ENCODE peak calls at places on chromosomes 5 and 9, in ten cellular contexts. One of them, this sample, is unnamed.

GRCh38 chr9:22395585-22396205 is 50.9 kb upstream of the DMRTA1 start:
- DNase-seq in bronchial epithelial cell: peak; percentile 80
- DNase-seq in Caco-2: no peak
- DNase-seq in heart left ventricle: no peak
- DNase-seq in AG09309: no peak
- DNase-seq in type B pancreatic cell: no peak
- DNase-seq in GM23338: no peak
- DNase-seq in ovary: no peak
- DNase-seq in activated CD8-positive, alpha-beta T cell treated with anti-CD3 and anti-CD28 coated beads for 36 hours: no peak
- DNase-seq in neural crest cell: no peak
- DNase-seq in this sample: no peak

GRCh38 chr9:100426532-100427365 is at the start of gene MSANTD3:
- DNase-seq in bronchial epithelial cell: peak; percentile 87
- DNase-seq in Caco-2: peak; percentile 84
- DNase-seq in heart left ventricle: peak; percentile 85
- DNase-seq in AG09309: no peak
- DNase-seq in type B pancreatic cell: peak; percentile 76
- DNase-seq in GM23338: peak; percentile 76
- DNase-seq in ovary: peak; percentile 77
- DNase-seq in activated CD8-positive, alpha-beta T cell treated with anti-CD3 and anti-CD28 coated beads for 36 hours: peak; percentile 57
- DNase-seq in neural crest cell: peak; percentile 48
- DNase-seq in this sample: peak; percentile 58

GRCh38 chr9:34551751-34552605 is 29.2 kb upstream of the ENHO start:
- DNase-seq in bronchial epithelial cell: no peak
- DNase-seq in Caco-2: no peak
- DNase-seq in heart left ventricle: no peak
- DNase-seq in AG09309: no peak
- DNase-seq in type B pancreatic cell: no peak
- DNase-seq in GM23338: no peak
- DNase-seq in ovary: no peak
- DNase-seq in activated CD8-positive, alpha-beta T cell treated with anti-CD3 and anti-CD28 coated beads for 36 hours: no peak
- DNase-seq in neural crest cell: no peak
- DNase-seq in this sample: no peak

GRCh38 chr5:54838843-54839242 is 146.6 kb downstream of the ESM1 start:
- DNase-seq in bronchial epithelial cell: no peak
- DNase-seq in Caco-2: no peak
- DNase-seq in heart left ventricle: no peak
- DNase-seq in AG09309: no peak
- DNase-seq in type B pancreatic cell: no peak
- DNase-seq in GM23338: no peak
- DNase-seq in ovary: no peak
- DNase-seq in activated CD8-positive, alpha-beta T cell treated with anti-CD3 and anti-CD28 coated beads for 36 hours: no peak
- DNase-seq in neural crest cell: no peak
- DNase-seq in this sample: no peak

GRCh38 chr9:19720374-19720773 is 68.5 kb downstream of the SLC24A2 start:
- DNase-seq in bronchial epithelial cell: peak; percentile 37
- DNase-seq in Caco-2: peak; percentile 35
- DNase-seq in heart left ventricle: no peak
- DNase-seq in AG09309: no peak
- DNase-seq in type B pancreatic cell: no peak
- DNase-seq in GM23338: peak; percentile 82
- DNase-seq in ovary: no peak
- DNase-seq in activated CD8-positive, alpha-beta T cell treated with anti-CD3 and anti-CD28 coated beads for 36 hours: no peak
- DNase-seq in neural crest cell: peak; percentile 35
- DNase-seq in this sample: peak; percentile 5

GRCh38 chr5:10393491-10393890 is 40.0 kb downstream of the MARCHF6 start:
- DNase-seq in bronchial epithelial cell: no peak
- DNase-seq in Caco-2: no peak
- DNase-seq in heart left ventricle: no peak
- DNase-seq in AG09309: peak; percentile 48
- DNase-seq in type B pancreatic cell: no peak
- DNase-seq in GM23338: no peak
- DNase-seq in ovary: no peak
- DNase-seq in activated CD8-positive, alpha-beta T cell treated with anti-CD3 and anti-CD28 coated beads for 36 hours: no peak
- DNase-seq in neural crest cell: no peak
- DNase-seq in this sample: no peak

GRCh38 chr5:143349127-143349526 is 54.4 kb downstream of the NR3C1 start:
- DNase-seq in bronchial epithelial cell: peak; percentile 43
- DNase-seq in Caco-2: no peak
- DNase-seq in heart left ventricle: no peak
- DNase-seq in AG09309: no peak
- DNase-seq in type B pancreatic cell: no peak
- DNase-seq in GM23338: no peak
- DNase-seq in ovary: no peak
- DNase-seq in activated CD8-positive, alpha-beta T cell treated with anti-CD3 and anti-CD28 coated beads for 36 hours: no peak
- DNase-seq in neural crest cell: no peak
- DNase-seq in this sample: no peak

GRCh38 chr9:35760651-35761050 is 6.6 kb upstream of the MSMP start:
- DNase-seq in bronchial epithelial cell: peak; percentile 36
- DNase-seq in Caco-2: no peak
- DNase-seq in heart left ventricle: no peak
- DNase-seq in AG09309: no peak
- DNase-seq in type B pancreatic cell: no peak
- DNase-seq in GM23338: no peak
- DNase-seq in ovary: no peak
- DNase-seq in activated CD8-positive, alpha-beta T cell treated with anti-CD3 and anti-CD28 coated beads for 36 hours: no peak
- DNase-seq in neural crest cell: no peak
- DNase-seq in this sample: peak; percentile 72

GRCh38 chr5:81315830-81316229 is 14.4 kb downstream of the ZCCHC9 start:
- DNase-seq in bronchial epithelial cell: no peak
- DNase-seq in Caco-2: no peak
- DNase-seq in heart left ventricle: no peak
- DNase-seq in AG09309: no peak
- DNase-seq in type B pancreatic cell: no peak
- DNase-seq in GM23338: no peak
- DNase-seq in ovary: no peak
- DNase-seq in activated CD8-positive, alpha-beta T cell treated with anti-CD3 and anti-CD28 coated beads for 36 hours: no peak
- DNase-seq in neural crest cell: no peak
- DNase-seq in this sample: no peak

GRCh38 chr9:126151671-126152050 is 175.0 kb upstream of the MVB12B start:
- DNase-seq in bronchial epithelial cell: peak; percentile 42
- DNase-seq in Caco-2: no peak
- DNase-seq in heart left ventricle: no peak
- DNase-seq in AG09309: no peak
- DNase-seq in type B pancreatic cell: no peak
- DNase-seq in GM23338: no peak
- DNase-seq in ovary: peak; percentile 12
- DNase-seq in activated CD8-positive, alpha-beta T cell treated with anti-CD3 and anti-CD28 coated beads for 36 hours: no peak
- DNase-seq in neural crest cell: no peak
- DNase-seq in this sample: peak; percentile 14

GRCh38 chr9:130530932-130531331 is 48.4 kb upstream of the FUBP3 start:
- DNase-seq in bronchial epithelial cell: peak; percentile 74
- DNase-seq in Caco-2: no peak
- DNase-seq in heart left ventricle: peak; percentile 75
- DNase-seq in AG09309: no peak
- DNase-seq in type B pancreatic cell: no peak
- DNase-seq in GM23338: no peak
- DNase-seq in ovary: no peak
- DNase-seq in activated CD8-positive, alpha-beta T cell treated with anti-CD3 and anti-CD28 coated beads for 36 hours: no peak
- DNase-seq in neural crest cell: no peak
- DNase-seq in this sample: no peak

GRCh38 chr5:149455889-149456409 is 76.9 kb upstream of the IL17B start:
- DNase-seq in bronchial epithelial cell: peak; percentile 50
- DNase-seq in Caco-2: no peak
- DNase-seq in heart left ventricle: peak; percentile 78
- DNase-seq in AG09309: no peak
- DNase-seq in type B pancreatic cell: no peak
- DNase-seq in GM23338: no peak
- DNase-seq in ovary: peak; percentile 66
- DNase-seq in activated CD8-positive, alpha-beta T cell treated with anti-CD3 and anti-CD28 coated beads for 36 hours: no peak
- DNase-seq in neural crest cell: no peak
- DNase-seq in this sample: no peak

DNA sequence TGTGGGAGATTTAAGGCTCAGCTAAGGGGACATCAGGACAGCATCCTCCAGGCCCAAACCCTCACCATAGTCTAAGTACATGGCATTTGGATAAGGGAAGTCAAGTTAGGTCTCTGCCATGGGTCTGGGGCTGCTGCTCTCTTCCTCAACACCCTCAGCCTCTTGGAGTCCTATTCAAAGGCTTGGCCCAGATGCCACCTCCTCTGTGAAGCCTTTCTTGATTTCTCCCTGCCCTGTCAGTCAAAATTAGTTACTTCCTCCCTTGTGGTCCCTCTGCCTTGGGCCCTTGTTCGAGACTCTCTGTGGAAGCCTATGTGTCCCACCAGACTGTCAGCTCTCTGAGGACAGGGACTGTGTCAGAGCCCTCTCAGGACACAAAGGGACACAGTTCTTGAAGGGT is 17.7 kb upstream of the DAB2IP start:
- DNase-seq in bronchial epithelial cell: no peak
- DNase-seq in Caco-2: no peak
- DNase-seq in heart left ventricle: no peak
- DNase-seq in AG09309: no peak
- DNase-seq in type B pancreatic cell: no peak
- DNase-seq in GM23338: no peak
- DNase-seq in ovary: no peak
- DNase-seq in activated CD8-positive, alpha-beta T cell treated with anti-CD3 and anti-CD28 coated beads for 36 hours: no peak
- DNase-seq in neural crest cell: no peak
- DNase-seq in this sample: no peak
- TF ChIP-seq CTCF in bronchial epithelial cell: no peak
- TF ChIP-seq CTCF in Caco-2: no peak
- TF ChIP-seq CTCF in heart left ventricle: no peak
- TF ChIP-seq CTCF in AG09309: no peak
- TF ChIP-seq CTCF in type B pancreatic cell: no peak
- TF ChIP-seq CTCF in GM23338: no peak
- TF ChIP-seq CTCF in ovary: no peak
- TF ChIP-seq CTCF in activated CD8-positive, alpha-beta T cell treated with anti-CD3 and anti-CD28 coated beads for 36 hours: no peak
- TF ChIP-seq CTCF in neural crest cell: no peak
- TF ChIP-seq CTCF in this sample: no peak

DNA sequence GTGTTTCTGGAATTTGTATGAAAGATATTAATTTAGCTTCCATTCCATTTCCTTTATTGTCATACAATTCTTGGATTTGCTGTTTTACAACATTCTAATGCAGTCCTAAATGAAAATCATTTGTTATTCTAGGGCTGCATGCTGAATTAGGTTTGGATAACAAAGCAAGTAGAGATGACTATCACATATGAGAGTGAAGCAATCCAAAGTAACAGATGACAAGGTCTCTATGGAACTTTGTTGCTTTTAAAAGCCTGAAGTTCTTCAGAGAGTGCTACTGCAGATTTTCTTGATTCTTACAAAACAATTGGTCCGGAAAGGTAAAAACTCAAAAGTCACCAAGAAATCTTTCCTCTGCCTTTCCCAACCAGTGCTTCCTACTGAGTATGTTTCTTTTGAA is 56.9 kb upstream of the VCAN start:
- DNase-seq in bronchial epithelial cell: no peak
- DNase-seq in Caco-2: no peak
- DNase-seq in heart left ventricle: no peak
- DNase-seq in AG09309: no peak
- DNase-seq in type B pancreatic cell: no peak
- DNase-seq in GM23338: no peak
- DNase-seq in ovary: no peak
- DNase-seq in activated CD8-positive, alpha-beta T cell treated with anti-CD3 and anti-CD28 coated beads for 36 hours: no peak
- DNase-seq in neural crest cell: no peak
- DNase-seq in this sample: no peak
- TF ChIP-seq CTCF in bronchial epithelial cell: no peak
- TF ChIP-seq CTCF in Caco-2: no peak
- TF ChIP-seq CTCF in heart left ventricle: no peak
- TF ChIP-seq CTCF in AG09309: no peak
- TF ChIP-seq CTCF in type B pancreatic cell: no peak
- TF ChIP-seq CTCF in GM23338: no peak
- TF ChIP-seq CTCF in ovary: no peak
- TF ChIP-seq CTCF in activated CD8-positive, alpha-beta T cell treated with anti-CD3 and anti-CD28 coated beads for 36 hours: no peak
- TF ChIP-seq CTCF in neural crest cell: no peak
- TF ChIP-seq CTCF in this sample: no peak

GRCh38 chr9:89850153-89850552 is 245.3 kb downstream of the GADD45G start:
- DNase-seq in bronchial epithelial cell: no peak
- DNase-seq in Caco-2: no peak
- DNase-seq in heart left ventricle: no peak
- DNase-seq in AG09309: no peak
- DNase-seq in type B pancreatic cell: no peak
- DNase-seq in GM23338: no peak
- DNase-seq in ovary: no peak
- DNase-seq in activated CD8-positive, alpha-beta T cell treated with anti-CD3 and anti-CD28 coated beads for 36 hours: no peak
- DNase-seq in neural crest cell: no peak
- DNase-seq in this sample: no peak

GRCh38 chr9:89853161-89853560 is 248.3 kb downstream of the GADD45G start:
- DNase-seq in bronchial epithelial cell: no peak
- DNase-seq in Caco-2: no peak
- DNase-seq in heart left ventricle: no peak
- DNase-seq in AG09309: no peak
- DNase-seq in type B pancreatic cell: no peak
- DNase-seq in GM23338: no peak
- DNase-seq in ovary: peak; percentile 13
- DNase-seq in activated CD8-positive, alpha-beta T cell treated with anti-CD3 and anti-CD28 coated beads for 36 hours: no peak
- DNase-seq in neural crest cell: no peak
- DNase-seq in this sample: no peak

GRCh38 chr9:89853931-89854330 is 249.1 kb downstream of the GADD45G start:
- DNase-seq in bronchial epithelial cell: no peak
- DNase-seq in Caco-2: no peak
- DNase-seq in heart left ventricle: no peak
- DNase-seq in AG09309: no peak
- DNase-seq in type B pancreatic cell: no peak
- DNase-seq in GM23338: no peak
- DNase-seq in ovary: peak; percentile 7
- DNase-seq in activated CD8-positive, alpha-beta T cell treated with anti-CD3 and anti-CD28 coated beads for 36 hours: no peak
- DNase-seq in neural crest cell: no peak
- DNase-seq in this sample: no peak

GRCh38 chr9:89850633-89851325 is 246.0 kb downstream of the GADD45G start:
- DNase-seq in bronchial epithelial cell: peak; percentile 33
- DNase-seq in Caco-2: no peak
- DNase-seq in heart left ventricle: no peak
- DNase-seq in AG09309: no peak
- DNase-seq in type B pancreatic cell: no peak
- DNase-seq in GM23338: no peak
- DNase-seq in ovary: peak; percentile 7
- DNase-seq in activated CD8-positive, alpha-beta T cell treated with anti-CD3 and anti-CD28 coated beads for 36 hours: no peak
- DNase-seq in neural crest cell: no peak
- DNase-seq in this sample: no peak

GRCh38 chr9:89854715-89855475 is 250.1 kb downstream of the GADD45G start:
- DNase-seq in bronchial epithelial cell: no peak
- DNase-seq in Caco-2: no peak
- DNase-seq in heart left ventricle: no peak
- DNase-seq in AG09309: no peak
- DNase-seq in type B pancreatic cell: no peak
- DNase-seq in GM23338: no peak
- DNase-seq in ovary: peak; percentile 7
- DNase-seq in activated CD8-positive, alpha-beta T cell treated with anti-CD3 and anti-CD28 coated beads for 36 hours: no peak
- DNase-seq in neural crest cell: no peak
- DNase-seq in this sample: no peak
- TF ChIP-seq CTCF in bronchial epithelial cell: no peak
- TF ChIP-seq CTCF in Caco-2: no peak
- TF ChIP-seq CTCF in heart left ventricle: no peak
- TF ChIP-seq CTCF in AG09309: no peak
- TF ChIP-seq CTCF in type B pancreatic cell: no peak
- TF ChIP-seq CTCF in GM23338: no peak
- TF ChIP-seq CTCF in ovary: no peak
- TF ChIP-seq CTCF in activated CD8-positive, alpha-beta T cell treated with anti-CD3 and anti-CD28 coated beads for 36 hours: no peak
- TF ChIP-seq CTCF in neural crest cell: no peak
- TF ChIP-seq CTCF in this sample: no peak

DNA sequence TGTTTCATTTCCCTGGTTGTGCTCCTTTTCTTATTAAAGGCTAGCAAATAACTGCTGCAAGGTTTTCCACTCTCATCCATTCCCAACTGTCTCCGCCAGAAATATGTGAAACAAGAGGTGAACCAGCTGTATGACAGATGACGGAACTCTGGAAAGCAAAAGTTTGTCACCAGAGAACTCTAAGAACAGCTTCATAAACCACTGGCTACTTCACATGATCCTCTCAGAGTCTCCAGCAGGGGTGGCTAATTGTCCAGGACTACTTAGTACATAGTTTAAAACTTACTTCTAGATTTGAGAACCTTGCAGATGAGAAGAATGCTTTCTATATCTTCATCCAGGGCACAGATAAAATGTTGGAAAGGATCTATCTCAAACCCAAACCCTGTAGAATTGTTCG is 195.8 kb upstream of the RAD23B start:
- DNase-seq in bronchial epithelial cell: no peak
- DNase-seq in Caco-2: no peak
- DNase-seq in heart left ventricle: no peak
- DNase-seq in AG09309: no peak
- DNase-seq in type B pancreatic cell: no peak
- DNase-seq in GM23338: no peak
- DNase-seq in ovary: no peak
- DNase-seq in activated CD8-positive, alpha-beta T cell treated with anti-CD3 and anti-CD28 coated beads for 36 hours: no peak
- DNase-seq in neural crest cell: no peak
- DNase-seq in this sample: no peak
- TF ChIP-seq CTCF in bronchial epithelial cell: no peak
- TF ChIP-seq CTCF in Caco-2: no peak
- TF ChIP-seq CTCF in heart left ventricle: peak; percentile 16
- TF ChIP-seq CTCF in AG09309: no peak
- TF ChIP-seq CTCF in type B pancreatic cell: no peak
- TF ChIP-seq CTCF in GM23338: no peak
- TF ChIP-seq CTCF in ovary: no peak
- TF ChIP-seq CTCF in activated CD8-positive, alpha-beta T cell treated with anti-CD3 and anti-CD28 coated beads for 36 hours: no peak
- TF ChIP-seq CTCF in neural crest cell: no peak
- TF ChIP-seq CTCF in this sample: no peak

This sample was measured in Calu3.